ENCODE peak calls at places on chromosomes 11 and 22, in four cellular contexts. One of them, this sample, is unnamed. For H3K9me3 and H3K79me2, the result is how much of the 10 kb centered on the place peaks cover.

GRCh38 chr11:86674965-86675364 is 2.5 kb upstream of the ME3 start:
- DNase-seq in H1: no peak
- DNase-seq in HCT116: no peak
- DNase-seq in GM23248: no peak
- DNase-seq in this sample: no peak

GRCh38 chr11:91164452-91164822 is 941.6 kb upstream of the CHORDC1 start:
- DNase-seq in H1: no peak
- DNase-seq in HCT116: no peak
- DNase-seq in GM23248: no peak
- DNase-seq in this sample: no peak

GRCh38 chr11:68135161-68135560 is 14.0 kb upstream of the CHKA start:
- DNase-seq in H1: no peak
- DNase-seq in HCT116: no peak
- DNase-seq in GM23248: no peak
- DNase-seq in this sample: no peak

GRCh38 chr22:46012182-46012880 is 35.4 kb upstream of the WNT7B start:
- DNase-seq in H1: no peak
- DNase-seq in HCT116: no peak
- DNase-seq in GM23248: no peak
- DNase-seq in this sample: no peak

GRCh38 chr22:49688516-49689254 is 139.0 kb downstream of the BRD1 start:
- DNase-seq in H1: no peak
- DNase-seq in HCT116: no peak
- DNase-seq in GM23248: no peak
- DNase-seq in this sample: no peak

GRCh38 chr11:7609015-7609414 is 64.3 kb downstream of the CYB5R2 start:
- DNase-seq in H1: no peak
- DNase-seq in HCT116: no peak
- DNase-seq in GM23248: peak
- DNase-seq in this sample: no peak

GRCh38 chr11:18243783-18244362 is 4.6 kb downstream of the SAA2 start:
- DNase-seq in H1: peak
- DNase-seq in HCT116: peak
- DNase-seq in GM23248: peak
- DNase-seq in this sample: peak

GRCh38 chr11:106091480-106092123 is 14.1 kb downstream of the AASDHPPT start:
- DNase-seq in H1: no peak
- DNase-seq in HCT116: no peak
- DNase-seq in GM23248: peak
- DNase-seq in this sample: no peak

GRCh38 chr11:46112961-46113617 is 8.2 kb downstream of the PHF21A start:
- DNase-seq in H1: no peak
- DNase-seq in HCT116: peak
- DNase-seq in GM23248: peak
- DNase-seq in this sample: peak

GRCh38 chr11:26623076-26623666 is 51.1 kb upstream of the MUC15 start:
- DNase-seq in H1: no peak
- DNase-seq in HCT116: no peak
- DNase-seq in GM23248: peak
- DNase-seq in this sample: no peak

GRCh38 chr22:22938672-22939536 is 51.3 kb downstream of the IGLL5 start:
- DNase-seq in H1: no peak
- DNase-seq in HCT116: no peak
- DNase-seq in GM23248: no peak
- DNase-seq in this sample: no peak

GRCh38 chr11:8930456-8931175 is 2.1 kb downstream of the C11orf16 start:
- DNase-seq in H1: no peak
- DNase-seq in HCT116: no peak
- DNase-seq in GM23248: peak
- DNase-seq in this sample: no peak

GRCh38 chr11:92107331-92107730 is 117.3 kb upstream of the FAT3 start:
- DNase-seq in H1: no peak
- DNase-seq in HCT116: no peak
- DNase-seq in GM23248: no peak
- DNase-seq in this sample: no peak

GRCh38 chr11:7610393-7610792 is 62.9 kb downstream of the CYB5R2 start:
- DNase-seq in H1: no peak
- DNase-seq in HCT116: no peak
- DNase-seq in GM23248: no peak
- DNase-seq in this sample: no peak

GRCh38 chr11:27524155-27524554 is 17.6 kb upstream of the LIN7C start:
- DNase-seq in H1: no peak
- DNase-seq in HCT116: peak
- DNase-seq in GM23248: peak
- DNase-seq in this sample: peak

GRCh38 chr11:61683961-61684869 is 4.0 kb downstream of the DAGLA start:
- DNase-seq in H1: no peak
- DNase-seq in HCT116: no peak
- DNase-seq in GM23248: no peak
- DNase-seq in this sample: no peak

GRCh38 chr11:2737226-2737590 is 37.4 kb upstream of the KCNQ1OT1 start:
- DNase-seq in H1: no peak
- DNase-seq in HCT116: no peak
- DNase-seq in GM23248: no peak
- DNase-seq in this sample: no peak

GRCh38 chr22:41201146-41201545 is 4.0 kb upstream of the L3MBTL2 start:
- DNase-seq in H1: no peak
- DNase-seq in HCT116: no peak
- DNase-seq in GM23248: no peak
- DNase-seq in this sample: no peak

GRCh38 chr11:110337570-110338193 is 41.3 kb upstream of the RDX start:
- DNase-seq in H1: no peak
- DNase-seq in HCT116: peak
- DNase-seq in GM23248: no peak
- DNase-seq in this sample: no peak

GRCh38 chr11:18088974-18089373 is 16.9 kb downstream of the SAAL1 start:
- DNase-seq in H1: no peak
- DNase-seq in HCT116: no peak
- DNase-seq in GM23248: no peak
- DNase-seq in this sample: no peak

GRCh38 chr11:117039897-117040296 is 58.3 kb downstream of the SIK3 start:
- DNase-seq in H1: no peak
- DNase-seq in HCT116: no peak
- DNase-seq in GM23248: peak
- DNase-seq in this sample: no peak

GRCh38 chr22:42229455-42230149 is 40.9 kb downstream of the TCF20 start:
- DNase-seq in H1: no peak
- DNase-seq in HCT116: no peak
- DNase-seq in GM23248: peak
- DNase-seq in this sample: no peak

GRCh38 chr11:19985106-19985505 is 175.2 kb downstream of the DBX1 start:
- DNase-seq in H1: no peak
- DNase-seq in HCT116: no peak
- DNase-seq in GM23248: peak
- DNase-seq in this sample: no peak

GRCh38 chr11:7457211-7457610 is 28.1 kb upstream of the OLFML1 start:
- DNase-seq in H1: no peak
- DNase-seq in HCT116: no peak
- DNase-seq in GM23248: peak
- DNase-seq in this sample: no peak

GRCh38 chr11:31267720-31268119 is 101.8 kb downstream of the DCDC1 start:
- DNase-seq in H1: no peak
- DNase-seq in HCT116: no peak
- DNase-seq in GM23248: no peak
- DNase-seq in this sample: no peak

GRCh38 chr11:17718015-17718414 is 1.4 kb upstream of the MYOD1 start:
- DNase-seq in H1: no peak
- DNase-seq in HCT116: no peak
- DNase-seq in GM23248: no peak
- DNase-seq in this sample: no peak

GRCh38 chr11:96155627-96156378 is 187.2 kb downstream of the MAML2 start:
- DNase-seq in H1: no peak
- DNase-seq in HCT116: peak
- DNase-seq in GM23248: peak
- DNase-seq in this sample: no peak

GRCh38 chr22:35835998-35836691 is 118.5 kb downstream of the APOL5 start:
- DNase-seq in H1: no peak
- DNase-seq in HCT116: peak
- DNase-seq in GM23248: peak
- DNase-seq in this sample: peak

GRCh38 chr22:47549741-47550340 is 787.4 kb downstream of the TBC1D22A start:
- DNase-seq in H1: no peak
- DNase-seq in HCT116: no peak
- DNase-seq in GM23248: no peak
- DNase-seq in this sample: no peak

GRCh38 chr11:575324-575995 is 810 bp upstream of the PHRF1 start:
- DNase-seq in H1: no peak
- DNase-seq in HCT116: peak
- DNase-seq in GM23248: peak
- DNase-seq in this sample: no peak

GRCh38 chr11:27207025-27207650 is 155.9 kb downstream of the CCDC34 start:
- DNase-seq in H1: no peak
- DNase-seq in HCT116: no peak
- DNase-seq in GM23248: no peak
- DNase-seq in this sample: no peak

GRCh38 chr11:58902881-58903280 is 36.4 kb upstream of the GLYATL1 start:
- DNase-seq in H1: no peak
- DNase-seq in HCT116: no peak
- DNase-seq in GM23248: no peak
- DNase-seq in this sample: no peak

GRCh38 chr11:117332843-117333242 is 5.2 kb downstream of the CEP164 start:
- DNase-seq in H1: no peak
- DNase-seq in HCT116: no peak
- DNase-seq in GM23248: no peak
- DNase-seq in this sample: no peak

GRCh38 chr11:36000616-36001190 is 56.8 kb downstream of the LDLRAD3 start:
- DNase-seq in H1: no peak
- DNase-seq in HCT116: no peak
- DNase-seq in GM23248: no peak
- DNase-seq in this sample: no peak

GRCh38 chr11:36006556-36006955 is 62.7 kb downstream of the LDLRAD3 start:
- DNase-seq in H1: no peak
- DNase-seq in HCT116: no peak
- DNase-seq in GM23248: no peak
- DNase-seq in this sample: no peak

GRCh38 chr11:36002196-36002595 is 58.3 kb downstream of the LDLRAD3 start:
- DNase-seq in H1: peak
- DNase-seq in HCT116: no peak
- DNase-seq in GM23248: no peak
- DNase-seq in this sample: no peak

GRCh38 chr11:35998651-35999050 is 54.8 kb downstream of the LDLRAD3 start:
- DNase-seq in H1: no peak
- DNase-seq in HCT116: no peak
- DNase-seq in GM23248: no peak
- DNase-seq in this sample: no peak

DNA sequence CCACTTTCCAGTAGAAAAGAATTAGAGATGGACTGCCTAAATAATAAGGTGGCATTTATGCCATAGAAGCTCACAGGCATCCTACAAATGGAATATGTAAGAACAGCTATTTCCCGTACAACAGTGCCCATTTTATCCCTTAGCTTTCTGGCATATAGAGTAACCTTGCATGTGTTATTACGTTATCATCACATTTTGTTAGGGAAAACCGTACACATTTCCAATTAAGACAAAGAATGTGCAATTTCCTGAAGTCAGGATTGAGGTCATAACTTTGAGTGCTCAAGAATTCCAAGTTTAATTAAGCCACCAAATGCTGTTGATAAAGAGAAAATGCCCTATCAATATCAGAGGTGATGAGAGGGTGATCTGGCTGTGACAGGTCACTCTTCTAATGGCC is 58.9 kb downstream of the LDLRAD3 start:
- DNase-seq in H1: no peak
- DNase-seq in HCT116: no peak
- DNase-seq in GM23248: no peak
- DNase-seq in this sample: no peak
- H3K9me3 ChIP-seq in H1: under half
- H3K9me3 ChIP-seq in HCT116: under half
- H3K9me3 ChIP-seq in GM23248: under half
- H3K9me3 ChIP-seq in this sample: under half

GRCh38 chr11:65489061-65489705 is 9.7 kb upstream of the MALAT1 start:
- DNase-seq in H1: no peak
- DNase-seq in HCT116: no peak
- DNase-seq in GM23248: peak
- DNase-seq in this sample: no peak

GRCh38 chr11:65491163-65491465 is 7.7 kb upstream of the MALAT1 start:
- DNase-seq in H1: no peak
- DNase-seq in HCT116: no peak
- DNase-seq in GM23248: peak
- DNase-seq in this sample: no peak

GRCh38 chr11:65488273-65489058 is 10.4 kb upstream of the MALAT1 start:
- DNase-seq in H1: no peak
- DNase-seq in HCT116: no peak
- DNase-seq in GM23248: peak
- DNase-seq in this sample: peak

GRCh38 chr11:65491614-65492386 is 7.0 kb upstream of the MALAT1 start:
- DNase-seq in H1: no peak
- DNase-seq in HCT116: peak
- DNase-seq in GM23248: peak
- DNase-seq in this sample: no peak

DNA sequence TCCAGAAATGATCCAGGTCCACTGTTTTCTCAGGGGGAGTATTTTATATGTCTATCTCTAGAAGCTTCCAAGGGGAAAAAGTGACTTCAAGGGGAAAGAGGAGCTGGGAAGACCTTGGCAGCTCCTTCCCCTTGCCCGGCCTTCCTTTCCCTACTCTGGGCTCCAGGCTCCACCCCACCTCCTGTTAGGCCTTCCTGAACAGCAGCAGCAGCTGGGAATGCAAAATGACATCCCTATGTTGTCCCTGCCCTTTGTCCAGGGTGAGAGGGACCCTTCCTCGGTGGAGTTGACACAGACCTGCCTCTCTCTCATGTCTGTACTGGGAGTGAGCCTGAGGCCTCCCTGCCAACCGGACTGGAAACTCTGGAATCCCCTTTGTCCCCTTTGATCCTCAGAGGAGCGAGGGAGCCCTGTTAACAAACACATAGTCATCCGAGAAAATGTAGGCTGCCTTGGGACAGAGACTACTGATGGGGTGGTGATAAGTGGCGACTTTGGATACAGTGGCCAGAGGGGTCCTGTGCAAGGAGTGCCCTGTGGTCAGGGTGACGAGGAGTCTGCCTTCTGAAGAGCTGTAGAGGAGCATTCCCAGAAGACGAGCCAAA is 9.0 kb upstream of the MALAT1 start:
- DNase-seq in H1: no peak
- DNase-seq in HCT116: no peak
- DNase-seq in GM23248: peak
- DNase-seq in this sample: no peak
- H3K79me2 ChIP-seq in H1: under half
- H3K79me2 ChIP-seq in HCT116: under half
- H3K79me2 ChIP-seq in GM23248: half or more
- H3K79me2 ChIP-seq in this sample: under half

GRCh38 chr11:102289510-102290078 is 27.7 kb upstream of the BIRC3 start:
- DNase-seq in H1: no peak
- DNase-seq in HCT116: no peak
- DNase-seq in GM23248: peak
- DNase-seq in this sample: no peak
- H2AFZ ChIP-seq in H1: peak
- H2AFZ ChIP-seq in HCT116: no peak
- H2AFZ ChIP-seq in GM23248: peak
- H2AFZ ChIP-seq in this sample: peak

DNA sequence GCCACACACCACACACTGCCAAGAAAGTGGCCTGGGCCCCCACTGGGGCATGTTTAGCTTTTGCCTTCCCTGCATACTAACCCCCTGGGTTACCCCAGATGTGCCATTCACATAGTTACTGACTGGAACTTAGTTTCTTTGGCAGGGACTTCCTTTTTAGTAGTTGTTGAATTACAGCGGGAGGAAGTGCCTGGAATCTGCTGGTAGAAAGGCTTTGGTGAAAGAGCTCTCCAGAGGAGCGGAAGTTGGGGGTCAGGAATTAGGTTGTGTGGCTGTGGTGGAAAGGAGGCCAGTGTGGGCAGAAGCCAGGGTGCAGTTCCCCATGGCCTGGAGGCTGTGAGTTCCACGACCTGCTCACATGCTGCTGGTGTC is 69.0 kb downstream of the MED15 start:
- DNase-seq in H1: no peak
- DNase-seq in HCT116: no peak
- DNase-seq in GM23248: no peak
- DNase-seq in this sample: no peak
- H3K9me3 ChIP-seq in H1: under half
- H3K9me3 ChIP-seq in HCT116: under half
- H3K9me3 ChIP-seq in GM23248: under half
- H3K9me3 ChIP-seq in this sample: under half

This sample was measured in Karpas-422.